ENCODE peak calls at places on chromosomes 16 and 17, in five cellular contexts. I, T, D, S and H are unnamed samples.

GRCh38 chr17:34420254-34420766 is 57.3 kb upstream of the CCL1 start:
- DNase-seq in D (peak; percentile 60), T (peak; percentile 67), I (peak; percentile 71), S (peak; percentile 62), H (peak; percentile 80)

GRCh38 chr17:18224428-18225120 is 861 bp upstream of the LLGL1 start:
- DNase-seq in D (no peak), T (no peak), S (peak; percentile 16), I (peak; percentile 75), H (peak; percentile 75)

GRCh38 chr17:979539-980405 is at the start of gene NXN:
- DNase-seq in T (peak; percentile 91), S (peak; percentile 97), I (peak; percentile 83), D (peak; percentile 76), H (peak; percentile 95)

GRCh38 chr16:11181889-11182279 is 74.1 kb downstream of the SOCS1 start:
- DNase-seq in S (no peak), D (peak; percentile 58), T (no peak), I (no peak), H (no peak)

GRCh38 chr17:296906-297690 is 55.5 kb downstream of the RPH3AL start:
- DNase-seq in I (no peak), T (no peak), D (no peak), S (no peak), H (no peak)

GRCh38 chr16:64791756-64792155 is 330.1 kb downstream of the CDH11 start:
- DNase-seq in S (no peak), T (no peak), I (peak; percentile 1), D (no peak), H (no peak)

GRCh38 chr16:1532081-1532760 is 1.2 kb upstream of the TMEM204 start:
- DNase-seq in D (no peak), T (no peak), S (no peak), I (no peak), H (no peak)

GRCh38 chr16:86261379-86261778 is 248.9 kb upstream of the FOXF1 start:
- DNase-seq in S (peak; percentile 54), D (no peak), I (peak; percentile 4), T (no peak), H (no peak)

GRCh38 chr17:58630883-58631522 is 60.8 kb downstream of the TEX14 start:
- DNase-seq in T (no peak), S (peak; percentile 45), D (no peak), I (no peak), H (peak; percentile 25)

GRCh38 chr17:76527430-76528111 is 9.9 kb downstream of the CYGB start:
- DNase-seq in S (no peak), D (peak; percentile 81), T (no peak), I (peak; percentile 95), H (peak; percentile 45)

GRCh38 chr16:48317614-48318013 is 67.6 kb downstream of the SIAH1 start:
- DNase-seq in D (peak; percentile 66), S (no peak), T (no peak), I (peak; percentile 72), H (no peak)

GRCh38 chr17:50033316-50033715 is 22.6 kb upstream of the ITGA3 start:
- DNase-seq in D (no peak), T (no peak), I (peak; percentile 87), S (no peak), H (no peak)

GRCh38 chr17:27622914-27623313 is 8.1 kb upstream of the LGALS9 start:
- DNase-seq in I (no peak), T (no peak), D (no peak), S (no peak), H (no peak)

GRCh38 chr17:44247346-44248219 is 20.4 kb downstream of the SLC4A1 start:
- DNase-seq in D (no peak), I (no peak), S (no peak), T (no peak), H (no peak)

GRCh38 chr16:71807905-71808592 is 585 bp downstream of the AP1G1 start:
- DNase-seq in T (no peak), I (peak; percentile 11), D (peak; percentile 43), S (peak; percentile 18), H (no peak)

GRCh38 chr16:50121721-50122445 is 31.2 kb upstream of the TENT4B start:
- DNase-seq in S (no peak), T (no peak), D (no peak), I (no peak), H (no peak)

GRCh38 chr16:71894229-71894920 is 956 bp upstream of the IST1 start:
- DNase-seq in I (peak; percentile 69), S (peak; percentile 15), D (peak; percentile 63), T (no peak), H (peak; percentile 39)

GRCh38 chr16:86823895-86824671 is 245.7 kb downstream of the FOXL1 start:
- DNase-seq in T (no peak), I (peak; percentile 12), D (peak; percentile 40), S (no peak), H (no peak)

GRCh38 chr16:79288046-79288445 is 312.5 kb downstream of the MAF start:
- DNase-seq in T (no peak), I (no peak), S (no peak), D (no peak), H (no peak)

GRCh38 chr16:70740919-70741778 is 55.3 kb upstream of the MTSS2 start:
- DNase-seq in S (no peak), I (peak; percentile 68), T (no peak), D (peak; percentile 72), H (no peak)